ENCODE peak calls at places on chromosomes 3 and 15, in eight cellular contexts. M, X, F, B, D, O, Z and G are unnamed samples.

GRCh38 chr3:120172070-120172469 is 77.8 kb upstream of the GSK3B start:
- DNase-seq in F (no peak), O (no peak), B (no peak), Z (peak; percentile 79), D (no peak), X (peak; percentile 82), M (peak; percentile 64), G (no peak)

GRCh38 chr15:33844597-33844996 is 123.7 kb upstream of the CHRM5 start:
- DNase-seq in X (no peak), B (no peak), F (no peak), M (no peak), O (no peak), Z (no peak), D (no peak), G (no peak)

GRCh38 chr3:182180646-182181385 is 469.1 kb downstream of the SOX2 start:
- DNase-seq in D (no peak), Z (no peak), F (no peak), M (no peak), X (no peak), B (no peak), O (no peak), G (no peak)

GRCh38 chr3:82087958-82088357 is 326.5 kb upstream of the GBE1 start:
- DNase-seq in O (no peak), Z (peak; percentile 68), B (no peak), X (peak; percentile 33), M (no peak), D (no peak), F (no peak), G (no peak)

GRCh38 chr15:27358751-27359434 is 387.9 kb downstream of the GABRG3 start:
- DNase-seq in Z (peak; percentile 5), M (no peak), F (peak; percentile 46), O (no peak), B (no peak), X (peak; percentile 11), D (peak; percentile 52), G (peak; percentile 74)

GRCh38 chr3:159586587-159587202 is 401.9 kb upstream of the IL12A start:
- DNase-seq in D (no peak), M (no peak), O (no peak), X (peak; percentile 7), B (peak; percentile 11), F (peak; percentile 11), Z (peak; percentile 67), G (peak; percentile 55)

GRCh38 chr3:147354621-147355020 is 51.7 kb downstream of the ZIC4 start:
- DNase-seq in X (no peak), M (no peak), O (no peak), Z (no peak), D (no peak), F (no peak), B (no peak), G (no peak)

GRCh38 chr3:125129512-125129962 is 73.7 kb upstream of the HEG1 start:
- DNase-seq in M (peak; percentile 90), X (peak; percentile 90), B (peak; percentile 96), F (no peak), O (no peak), D (no peak), Z (peak; percentile 96), G (no peak)

GRCh38 chr3:134037168-134037567 is 7.4 kb upstream of the SLCO2A1 start:
- DNase-seq in F (no peak), M (no peak), O (no peak), D (no peak), X (no peak), B (no peak), Z (no peak), G (no peak)

GRCh38 chr15:44735482-44736260 is 657 bp upstream of the TRIM69 start:
- DNase-seq in D (no peak), Z (peak; percentile 40), O (no peak), X (no peak), F (no peak), B (no peak), M (peak; percentile 71), G (no peak)

GRCh38 chr3:101859882-101860281 is 10.6 kb downstream of the NFKBIZ start:
- DNase-seq in Z (peak; percentile 6), O (no peak), D (no peak), F (no peak), M (no peak), X (no peak), B (no peak), G (no peak)

GRCh38 chr3:78589242-78589641 is 1178.6 kb downstream of the ROBO1 start:
- DNase-seq in B (no peak), D (no peak), F (no peak), M (no peak), X (no peak), O (no peak), Z (no peak), G (no peak)

GRCh38 chr3:63791974-63792373 is 27.1 kb upstream of the C3orf49 start:
- DNase-seq in X (no peak), D (no peak), M (no peak), F (no peak), Z (peak; percentile 69), B (no peak), O (no peak), G (no peak)

GRCh38 chr3:126016616-126017015 is 47.6 kb downstream of the ROPN1B start:
- DNase-seq in O (no peak), X (no peak), D (no peak), B (no peak), M (no peak), F (no peak), Z (no peak), G (no peak)

GRCh38 chr15:58065445-58066041 is at the start of gene ALDH1A2:
- DNase-seq in X (peak; percentile 35), D (peak; percentile 69), F (peak; percentile 15), B (no peak), Z (peak; percentile 38), M (peak; percentile 61), O (peak; percentile 4), G (peak; percentile 69)

GRCh38 chr15:83436513-83437158 is 10.5 kb upstream of the SH3GL3 start:
- DNase-seq in X (no peak), M (no peak), B (no peak), Z (peak; percentile 80), D (no peak), O (no peak), F (no peak), G (no peak)

GRCh38 chr15:67025719-67026118 is 39.7 kb upstream of the SMAD3 start:
- DNase-seq in D (no peak), X (peak; percentile 75), Z (peak; percentile 83), B (no peak), O (no peak), M (peak; percentile 67), F (no peak), G (no peak)

GRCh38 chr15:35142578-35142977 is 57.5 kb upstream of the NANOGP8 start:
- DNase-seq in B (no peak), Z (peak; percentile 34), O (no peak), F (no peak), D (no peak), M (no peak), X (no peak), G (no peak)

GRCh38 chr15:75928680-75929608 is 25.3 kb downstream of the FBXO22 start:
- DNase-seq in O (no peak), M (no peak), X (no peak), F (no peak), Z (peak; percentile 43), B (no peak), D (no peak), G (peak; percentile 39)
- TF ChIP-seq CTCF in O (peak; percentile 37), M (no peak), X (no peak), F (peak; percentile 58), Z (peak; percentile 46), B (peak; percentile 43), D (no peak), G (peak; percentile 55)

DNA sequence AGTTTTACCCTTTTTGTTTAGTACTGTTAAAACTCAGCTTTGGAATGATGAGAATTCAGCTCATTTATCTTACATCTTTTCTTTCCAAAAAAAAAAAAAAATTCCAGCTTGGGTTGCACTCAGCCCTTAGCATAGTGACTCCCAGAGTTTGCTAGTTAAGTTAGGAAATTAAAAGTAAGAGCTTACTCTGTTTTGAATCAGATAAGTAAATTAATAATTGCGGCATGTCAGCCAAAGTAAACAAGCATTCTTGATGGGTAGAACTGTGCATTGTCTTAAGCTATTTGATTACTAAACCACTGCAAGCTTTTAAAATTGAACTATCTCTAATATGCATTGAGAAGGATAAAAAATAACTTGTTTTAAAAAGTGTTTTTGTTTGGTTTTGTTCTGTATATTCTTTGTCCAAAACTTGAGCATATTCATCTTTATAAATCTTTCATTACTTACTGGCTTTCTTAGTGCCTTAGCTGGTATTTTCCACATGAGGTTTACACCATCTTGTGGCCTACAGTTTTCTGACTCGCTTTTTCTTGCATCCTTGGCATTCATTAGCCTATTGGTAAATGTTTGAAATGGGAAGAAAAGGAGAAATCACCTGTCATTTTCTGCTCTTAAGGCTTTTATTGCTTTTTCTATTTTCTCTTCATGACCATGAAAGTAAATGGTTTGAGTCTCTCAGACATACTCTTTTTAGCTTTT is 107.6 kb downstream of the FILIP1L start:
- DNase-seq in X (no peak), F (no peak), Z (peak; percentile 58), M (no peak), B (peak; percentile 11), D (no peak), O (no peak), G (no peak)
- TF ChIP-seq CTCF in X (no peak), F (no peak), Z (no peak), M (no peak), B (peak; percentile 9), D (peak; percentile 21), O (no peak), G (no peak)

GRCh38 chr3:39671600-39671999 is 137.8 kb upstream of the MYRIP start:
- DNase-seq in B (no peak), F (no peak), D (no peak), Z (peak; percentile 34), X (no peak), O (no peak), M (no peak), G (no peak)

GRCh38 chr3:39671116-39671515 is 138.3 kb upstream of the MYRIP start:
- DNase-seq in O (no peak), M (no peak), D (no peak), F (no peak), X (no peak), Z (peak; percentile 56), B (no peak), G (no peak)

GRCh38 chr3:39664931-39665330 is 144.5 kb upstream of the MYRIP start:
- DNase-seq in D (no peak), Z (no peak), M (no peak), O (no peak), X (no peak), B (no peak), F (no peak), G (no peak)

GRCh38 chr3:39665441-39665840 is 144.0 kb upstream of the MYRIP start:
- DNase-seq in O (no peak), B (no peak), F (no peak), M (no peak), Z (no peak), X (no peak), D (no peak), G (no peak)

DNA sequence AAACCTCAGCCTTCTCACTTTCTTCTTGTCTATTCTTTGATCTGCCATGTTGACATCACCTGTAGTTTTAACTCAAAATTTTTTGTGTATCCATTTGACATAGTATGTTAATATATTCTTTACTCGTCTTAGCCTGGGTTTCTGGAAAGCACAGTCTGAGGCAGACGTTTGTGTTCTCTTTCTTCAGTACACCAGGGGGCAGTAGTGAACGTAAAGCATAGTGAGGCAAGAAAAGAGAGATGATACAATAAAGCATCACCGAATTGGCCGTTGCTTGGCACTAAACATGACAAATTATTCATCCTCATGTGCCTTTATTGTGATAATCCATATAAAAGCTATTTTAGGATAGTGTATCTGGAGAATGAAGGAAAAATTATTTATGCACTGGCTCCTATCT is 141.0 kb upstream of the MYRIP start:
- DNase-seq in D (no peak), Z (peak; percentile 76), O (peak; percentile 5), M (no peak), F (no peak), B (peak; percentile 15), X (peak; percentile 27), G (peak; percentile 22)
- TF ChIP-seq CTCF in D (peak; percentile 58), Z (peak; percentile 79), O (peak; percentile 75), M (peak; percentile 44), F (peak; percentile 69), B (peak; percentile 64), X (peak; percentile 30), G (peak; percentile 66)

GRCh38 chr15:49875392-49875791 is 243.6 kb downstream of the ATP8B4 start:
- DNase-seq in X (no peak), B (no peak), F (no peak), Z (no peak), M (no peak), D (no peak), O (no peak), G (no peak)
- TF ChIP-seq CTCF in X (no peak), B (no peak), F (peak; percentile 44), Z (no peak), M (no peak), D (no peak), O (peak; percentile 37), G (peak; percentile 13)